ENCODE peak calls at places on chromosomes 6 and 20, in six cellular contexts. G, L, X, B, J and Y are unnamed samples.

GRCh38 chr6:123520208-123520607 is 116.5 kb downstream of the TRDN start:
- DNase-seq in X (peak), L (no peak), B (no peak), G (no peak), J (no peak), Y (no peak)

GRCh38 chr20:45456632-45457031 is 12.9 kb upstream of the WFDC2 start:
- DNase-seq in J (no peak), X (peak), G (no peak), B (peak), L (peak), Y (no peak)

GRCh38 chr6:150279533-150279932 is 89.3 kb upstream of the IYD start:
- DNase-seq in B (no peak), G (no peak), X (no peak), J (no peak), L (no peak), Y (no peak)

GRCh38 chr6:44300424-44300823 is 12.7 kb downstream of the AARS2 start:
- DNase-seq in G (no peak), L (no peak), B (no peak), J (no peak), X (no peak), Y (no peak)

GRCh38 chr6:28446818-28447511 is 3.7 kb upstream of the ZSCAN23 start:
- DNase-seq in B (no peak), G (no peak), J (no peak), L (peak), X (peak), Y (no peak)

GRCh38 chr6:3529232-3529631 is 72.4 kb upstream of the SLC22A23 start:
- DNase-seq in X (no peak), L (no peak), J (no peak), B (no peak), G (no peak), Y (no peak)

GRCh38 chr6:118736351-118736750 is 85.0 kb upstream of the CEP85L start:
- DNase-seq in L (no peak), J (no peak), G (no peak), B (no peak), X (no peak), Y (no peak)

GRCh38 chr6:153976921-153977693 is 61.9 kb upstream of the OPRM1 start:
- DNase-seq in B (no peak), L (no peak), G (no peak), J (no peak), X (no peak), Y (no peak)

GRCh38 chr6:56660374-56660730 is 17.7 kb upstream of the DST start:
- DNase-seq in G (no peak), L (no peak), J (no peak), X (no peak), B (no peak), Y (no peak)

GRCh38 chr6:3813150-3813780 is 35.9 kb upstream of the FAM50B start:
- DNase-seq in G (no peak), L (no peak), B (no peak), X (peak), J (no peak), Y (peak)

GRCh38 chr20:57498425-57499400 is 26.2 kb downstream of the CTCFL start:
- DNase-seq in J (peak), G (no peak), X (peak), B (peak), L (no peak), Y (no peak)

GRCh38 chr6:164812706-164813105 is 496.7 kb downstream of the C6orf118 start:
- DNase-seq in B (no peak), X (no peak), G (no peak), L (no peak), J (no peak), Y (no peak)

GRCh38 chr20:11912013-11912663 is 5.6 kb upstream of the BTBD3 start:
- DNase-seq in J (no peak), X (peak), L (peak), G (no peak), B (no peak), Y (no peak)

GRCh38 chr6:51891784-51892183 is 195.6 kb downstream of the PKHD1 start:
- DNase-seq in J (no peak), B (no peak), G (no peak), X (no peak), L (no peak), Y (no peak)

GRCh38 chr20:33022733-33023438 is 8.6 kb upstream of the BPIFB6 start:
- DNase-seq in J (no peak), L (no peak), G (no peak), X (no peak), B (no peak), Y (no peak)

GRCh38 chr6:21780601-21781000 is 187.1 kb downstream of the SOX4 start:
- DNase-seq in G (no peak), J (no peak), L (no peak), B (no peak), X (no peak), Y (no peak)

GRCh38 chr6:8825726-8826125 is 390.4 kb upstream of the SLC35B3 start:
- DNase-seq in X (no peak), G (no peak), J (no peak), B (no peak), L (no peak), Y (no peak)

GRCh38 chr6:81981812-81982211 is 229.3 kb upstream of the TENT5A start:
- DNase-seq in J (no peak), G (no peak), X (peak), B (no peak), L (no peak), Y (no peak)

GRCh38 chr6:21033575-21034026 is 499.3 kb downstream of the CDKAL1 start:
- DNase-seq in G (no peak), J (peak), L (peak), X (peak), B (no peak), Y (no peak)

GRCh38 chr6:170189236-170189635 is 101.6 kb downstream of the DLL1 start:
- DNase-seq in B (no peak), G (no peak), X (no peak), L (no peak), J (no peak), Y (no peak)

GRCh38 chr20:34364013-34364382 is 925 bp downstream of the ITCH start:
- DNase-seq in J (no peak), X (peak), G (no peak), B (no peak), L (no peak), Y (no peak)

GRCh38 chr20:24723953-24724352 is 225.1 kb upstream of the CST7 start:
- DNase-seq in B (no peak), L (no peak), X (no peak), J (no peak), G (no peak), Y (no peak)

GRCh38 chr20:18133962-18134361 is 3.7 kb upstream of the KAT14 start:
- DNase-seq in B (no peak), L (no peak), G (no peak), X (no peak), J (no peak), Y (no peak)

GRCh38 chr6:119647309-119647708 is 297.7 kb upstream of the MAN1A1 start:
- DNase-seq in G (no peak), X (peak), L (peak), J (no peak), B (no peak), Y (no peak)

GRCh38 chr6:30954631-30955366 is 14.0 kb downstream of the MUCL3 start:
- DNase-seq in L (no peak), X (no peak), B (no peak), G (no peak), J (no peak), Y (no peak)

GRCh38 chr20:50385733-50386640 is 124.2 kb upstream of the PTPN1 start:
- DNase-seq in L (no peak), G (no peak), J (no peak), X (no peak), B (no peak), Y (no peak)